ENCODE peak calls at places on chromosomes 11 and 22, in eight cellular contexts. P is mucosa of descending colon, F is astrocyte of the spinal cord, W is HL-60, J is lower leg skin, Z is endothelial cell, G is transverse colon, Q is ascending aorta. U is an unnamed sample.

GRCh38 chr11:93831343-93832082 is 18.9 kb downstream of the VSTM5 start:
- DNase-seq in P (no peak), F (no peak), W (no peak), J (no peak), Z (no peak), G (no peak), Q (no peak), U (no peak)

GRCh38 chr11:69050592-69051380 is 2.1 kb downstream of the TPCN2 start:
- DNase-seq in P (no peak), F (no peak), W (no peak), J (no peak), Z (no peak), G (no peak), Q (no peak), U (no peak)

GRCh38 chr22:19713228-19713627 is 1.1 kb upstream of the SEPTIN5 start:
- DNase-seq in P (no peak), F (no peak), W (no peak), J (no peak), Z (no peak), G (no peak), Q (no peak), U (no peak)

GRCh38 chr11:121352301-121352891 is 59.8 kb downstream of the SC5D start:
- DNase-seq in P (no peak), F (no peak), W (no peak), J (no peak), Z (no peak), G (no peak), Q (no peak), U (no peak)

GRCh38 chr11:120511804-120512726 is 517 bp downstream of the GRIK4 start:
- DNase-seq in P (no peak), F (no peak), W (no peak), J (peak), Z (no peak), G (no peak), Q (no peak), U (no peak)

GRCh38 chr11:77776455-77776854 is 44.1 kb downstream of the RSF1 start:
- DNase-seq in P (no peak), F (peak), W (no peak), J (no peak), Z (no peak), G (no peak), Q (no peak), U (no peak)

GRCh38 chr22:23289851-23290724 is 109.8 kb downstream of the BCR start:
- DNase-seq in P (peak), F (peak), W (peak), J (no peak), Z (peak), G (peak), Q (no peak), U (peak)

GRCh38 chr11:77093987-77094840 is 8.4 kb upstream of the OMP start:
- DNase-seq in P (peak), F (no peak), W (no peak), J (no peak), Z (no peak), G (no peak), Q (no peak), U (no peak)

GRCh38 chr22:43823353-43823908 is 11.3 kb upstream of the EFCAB6 start:
- DNase-seq in P (no peak), F (no peak), W (no peak), J (peak), Z (no peak), G (no peak), Q (no peak), U (peak)

GRCh38 chr22:48926663-48927062 is 901.0 kb downstream of the BRD1 start:
- DNase-seq in P (no peak), F (no peak), W (no peak), J (peak), Z (no peak), G (no peak), Q (no peak), U (no peak)

GRCh38 chr11:60005360-60005759 is 11.6 kb upstream of the OOSP4B start:
- DNase-seq in P (no peak), F (no peak), W (no peak), J (no peak), Z (no peak), G (no peak), Q (no peak), U (no peak)

GRCh38 chr11:12547953-12548650 is 126.1 kb upstream of the TEAD1 start:
- DNase-seq in P (no peak), F (no peak), W (no peak), J (peak), Z (no peak), G (no peak), Q (no peak), U (no peak)

GRCh38 chr22:46961591-46962290 is 199.3 kb downstream of the TBC1D22A start:
- DNase-seq in P (no peak), F (no peak), W (no peak), J (peak), Z (no peak), G (no peak), Q (no peak), U (no peak)

GRCh38 chr11:104968856-104969776 is 742 bp upstream of the CASP4 start:
- DNase-seq in P (peak), F (no peak), W (no peak), J (peak), Z (no peak), G (peak), Q (no peak), U (peak)

GRCh38 chr11:70637949-70638598 is 239.7 kb downstream of the CTTN start:
- DNase-seq in P (no peak), F (no peak), W (no peak), J (no peak), Z (no peak), G (no peak), Q (no peak), U (no peak)

GRCh38 chr11:30018443-30018842 is 1.6 kb upstream of the KCNA4 start:
- DNase-seq in P (no peak), F (no peak), W (no peak), J (no peak), Z (no peak), G (no peak), Q (no peak), U (no peak)

GRCh38 chr11:30019481-30019880 is 2.7 kb upstream of the KCNA4 start:
- DNase-seq in P (no peak), F (no peak), W (no peak), J (no peak), Z (no peak), G (no peak), Q (no peak), U (no peak)

GRCh38 chr11:30015725-30016449 is 943 bp downstream of the KCNA4 start:
- DNase-seq in P (no peak), F (no peak), W (no peak), J (no peak), Z (no peak), G (no peak), Q (no peak), U (no peak)

GRCh38 chr11:30017467-30017895 is 651 bp upstream of the KCNA4 start:
- DNase-seq in P (no peak), F (no peak), W (no peak), J (no peak), Z (no peak), G (no peak), Q (no peak), U (no peak)

GRCh38 chr11:30016588-30017363 is at the start of gene KCNA4:
- DNase-seq in P (no peak), F (no peak), W (no peak), J (no peak), Z (peak), G (no peak), Q (no peak), U (no peak)
- TF ChIP-seq CTCF in P (no peak), F (no peak), W (no peak), J (no peak), Z (peak), G (no peak), Q (no peak), U (no peak)

DNA sequence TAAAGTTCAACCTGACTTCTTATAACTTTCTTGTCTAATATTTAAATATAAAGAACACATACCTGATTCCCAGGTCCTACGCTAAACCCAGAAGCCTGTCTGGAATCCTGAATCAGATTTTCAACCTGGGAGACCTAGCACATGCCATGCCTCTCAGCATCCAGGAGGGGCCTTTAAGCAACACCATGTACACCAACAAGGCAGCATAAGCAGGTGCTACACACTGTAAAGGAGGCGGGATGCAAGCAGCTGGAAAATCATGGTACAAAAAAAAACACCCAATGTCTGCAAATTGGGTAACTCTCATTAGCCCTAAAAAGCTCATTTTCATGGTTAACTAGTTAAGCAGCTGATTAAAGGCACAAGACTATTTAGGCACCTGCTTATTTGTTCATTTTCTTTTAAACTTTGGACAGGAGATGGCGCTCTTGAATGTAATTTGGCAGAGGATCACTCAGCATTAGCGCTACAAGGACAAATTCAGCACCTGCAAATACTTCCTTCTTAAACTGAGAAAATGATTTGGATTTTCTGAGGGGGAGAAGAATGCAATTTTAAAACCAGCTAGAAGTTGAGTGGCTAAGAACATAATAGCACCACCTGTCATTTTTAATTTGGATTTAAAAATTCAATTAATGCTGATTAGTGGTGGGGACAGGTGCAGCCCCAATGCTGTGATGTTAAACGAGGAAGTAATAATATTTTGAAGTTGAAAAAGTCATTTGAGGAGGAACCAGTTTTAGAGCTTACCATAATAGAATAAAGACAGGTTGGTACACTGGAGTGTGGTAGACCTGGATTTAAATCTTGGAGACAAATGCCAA is 104.0 kb downstream of the FAR1 start:
- DNase-seq in P (no peak), F (peak), W (peak), J (no peak), Z (peak), G (no peak), Q (no peak), U (peak)
- TF ChIP-seq CTCF in P (no peak), F (peak), W (no peak), J (no peak), Z (peak), G (peak), Q (no peak), U (peak)

GRCh38 chr22:30821381-30821780 is 126.7 kb downstream of the OSBP2 start:
- DNase-seq in P (no peak), F (no peak), W (no peak), J (peak), Z (no peak), G (no peak), Q (no peak), U (no peak)

GRCh38 chr22:30821863-30822215 is 127.2 kb downstream of the OSBP2 start:
- DNase-seq in P (no peak), F (no peak), W (no peak), J (peak), Z (no peak), G (no peak), Q (no peak), U (no peak)

GRCh38 chr22:30824096-30824495 is 129.4 kb downstream of the OSBP2 start:
- DNase-seq in P (no peak), F (no peak), W (no peak), J (peak), Z (no peak), G (no peak), Q (no peak), U (no peak)

GRCh38 chr22:30822216-30823014 is 127.7 kb downstream of the OSBP2 start:
- DNase-seq in P (no peak), F (no peak), W (no peak), J (peak), Z (peak), G (no peak), Q (no peak), U (no peak)

DNA sequence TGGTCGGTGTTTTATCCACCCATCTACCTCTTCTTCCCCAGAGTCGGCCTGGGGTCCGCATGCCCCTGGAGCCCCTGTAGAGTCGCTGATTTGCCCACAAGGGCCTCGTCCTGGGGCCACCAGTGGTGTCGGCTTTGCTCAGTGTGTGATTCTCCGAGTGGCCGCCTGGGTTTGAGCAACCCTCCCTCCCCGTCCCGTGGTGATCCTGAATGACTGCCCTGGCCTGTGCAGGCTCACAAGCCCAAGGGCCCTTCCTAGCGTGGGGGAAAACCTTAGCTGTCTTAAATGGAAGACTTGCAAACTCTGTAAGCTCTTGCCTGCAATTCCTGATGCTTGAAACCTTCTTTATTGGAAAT is 128.3 kb downstream of the OSBP2 start:
- DNase-seq in P (no peak), F (no peak), W (no peak), J (peak), Z (peak), G (no peak), Q (no peak), U (no peak)
- TF ChIP-seq CTCF in P (no peak), F (no peak), W (no peak), J (no peak), Z (no peak), G (no peak), Q (no peak), U (no peak)

DNA sequence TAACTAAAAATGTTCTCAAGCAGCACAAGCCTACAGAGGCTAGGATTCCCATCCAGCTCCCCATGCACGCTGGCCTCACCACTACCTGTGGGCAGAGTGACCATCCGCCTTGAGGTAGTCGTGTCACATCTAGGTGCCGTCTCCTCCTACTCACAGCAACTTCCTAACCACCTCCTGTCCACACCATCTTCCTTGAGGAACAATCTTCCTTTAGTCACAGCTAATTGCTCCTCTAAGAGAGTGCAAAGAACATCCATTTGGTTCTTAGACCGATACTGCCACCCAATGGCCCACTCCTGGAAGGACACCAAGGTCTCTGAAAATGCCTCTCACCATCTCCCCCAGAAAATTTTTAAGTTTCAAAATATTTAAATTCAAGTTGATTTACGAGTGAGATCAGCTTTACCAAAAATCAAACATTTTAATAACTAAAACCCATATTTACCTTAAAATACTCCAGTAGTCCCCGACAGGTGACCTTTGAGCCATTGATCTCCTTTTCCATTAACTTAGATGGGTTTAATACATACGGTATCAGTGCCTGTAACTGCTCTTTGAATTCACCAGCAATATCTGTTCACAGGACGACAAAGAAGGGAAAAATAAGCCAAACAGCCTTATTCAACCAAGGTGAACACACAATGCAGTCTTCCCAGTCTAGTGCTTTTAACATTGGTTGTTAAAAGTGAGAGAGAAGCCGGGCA is 21.7 kb upstream of the PLAAT3 start:
- DNase-seq in P (peak), F (peak), W (peak), J (no peak), Z (peak), G (peak), Q (no peak), U (peak)
- TF ChIP-seq CTCF in P (peak), F (peak), W (peak), J (no peak), Z (peak), G (peak), Q (peak), U (peak)

GRCh38 chr11:45233804-45234170 is 52.4 kb downstream of the SYT13 start:
- DNase-seq in P (no peak), F (no peak), W (no peak), J (no peak), Z (no peak), G (no peak), Q (no peak), U (no peak)
- TF ChIP-seq CTCF in P (no peak), F (no peak), W (no peak), J (no peak), Z (peak), G (no peak), Q (no peak), U (no peak)

GRCh38 chr22:42296883-42297282 is 26.4 kb upstream of the TCF20 start:
- DNase-seq in P (no peak), F (no peak), W (no peak), J (no peak), Z (no peak), G (no peak), Q (no peak), U (no peak)

GRCh38 chr22:42298746-42299145 is 28.3 kb upstream of the TCF20 start:
- DNase-seq in P (no peak), F (no peak), W (no peak), J (no peak), Z (no peak), G (no peak), Q (no peak), U (no peak)

GRCh38 chr22:42294034-42294985 is 23.9 kb upstream of the TCF20 start:
- DNase-seq in P (peak), F (peak), W (no peak), J (no peak), Z (peak), G (peak), Q (no peak), U (peak)

GRCh38 chr22:42297778-42298177 is 27.3 kb upstream of the TCF20 start:
- DNase-seq in P (no peak), F (no peak), W (no peak), J (no peak), Z (no peak), G (no peak), Q (no peak), U (no peak)

DNA sequence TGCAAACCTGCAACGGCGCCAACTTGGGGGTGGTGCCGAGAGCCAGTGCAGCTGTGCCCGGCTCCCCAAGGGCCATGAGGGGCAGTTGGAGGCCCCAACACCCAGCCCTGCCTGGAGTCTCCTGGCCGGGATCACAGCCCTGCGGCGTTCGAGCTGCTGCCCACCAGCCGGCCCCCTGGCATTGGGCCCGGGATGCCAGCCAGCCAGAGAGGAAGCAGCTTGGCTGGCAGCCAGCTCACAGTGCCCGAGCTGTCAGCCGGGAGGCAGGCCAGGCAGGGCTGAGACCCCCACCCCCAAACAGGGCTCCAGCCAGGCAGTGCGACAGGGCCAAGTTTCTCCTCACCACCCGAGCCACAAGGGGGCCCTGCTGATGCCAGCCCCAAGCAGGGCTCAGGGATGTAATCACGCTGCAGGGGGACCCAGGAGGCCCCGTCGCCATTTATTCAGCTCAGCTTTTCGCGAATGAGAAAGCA is 26.0 kb upstream of the TCF20 start:
- DNase-seq in P (peak), F (no peak), W (no peak), J (no peak), Z (no peak), G (peak), Q (no peak), U (peak)
- TF ChIP-seq CTCF in P (no peak), F (peak), W (no peak), J (no peak), Z (no peak), G (no peak), Q (no peak), U (peak)

GRCh38 chr11:4825132-4825531 is 4.0 kb downstream of the OR51F2 start:
- DNase-seq in P (no peak), F (no peak), W (no peak), J (no peak), Z (no peak), G (no peak), Q (no peak), U (no peak)

GRCh38 chr11:4830909-4831308 is 9.8 kb downstream of the OR51F2 start:
- DNase-seq in P (no peak), F (no peak), W (no peak), J (no peak), Z (no peak), G (no peak), Q (no peak), U (no peak)

GRCh38 chr11:4821021-4821420 is at the start of gene OR51F2:
- DNase-seq in P (no peak), F (no peak), W (no peak), J (no peak), Z (no peak), G (no peak), Q (no peak), U (no peak)

GRCh38 chr11:4826425-4826824 is 5.3 kb downstream of the OR51F2 start:
- DNase-seq in P (no peak), F (peak), W (no peak), J (no peak), Z (no peak), G (no peak), Q (no peak), U (no peak)
- TF ChIP-seq CTCF in P (no peak), F (peak), W (no peak), J (no peak), Z (no peak), G (peak), Q (no peak), U (peak)

GRCh38 chr11:126307706-126308105 is 3.8 kb downstream of the DCPS start:
- DNase-seq in P (no peak), F (peak), W (peak), J (no peak), Z (peak), G (no peak), Q (no peak), U (peak)
- TF ChIP-seq CTCF in P (no peak), F (peak), W (peak), J (no peak), Z (peak), G (no peak), Q (peak), U (peak)

DNA sequence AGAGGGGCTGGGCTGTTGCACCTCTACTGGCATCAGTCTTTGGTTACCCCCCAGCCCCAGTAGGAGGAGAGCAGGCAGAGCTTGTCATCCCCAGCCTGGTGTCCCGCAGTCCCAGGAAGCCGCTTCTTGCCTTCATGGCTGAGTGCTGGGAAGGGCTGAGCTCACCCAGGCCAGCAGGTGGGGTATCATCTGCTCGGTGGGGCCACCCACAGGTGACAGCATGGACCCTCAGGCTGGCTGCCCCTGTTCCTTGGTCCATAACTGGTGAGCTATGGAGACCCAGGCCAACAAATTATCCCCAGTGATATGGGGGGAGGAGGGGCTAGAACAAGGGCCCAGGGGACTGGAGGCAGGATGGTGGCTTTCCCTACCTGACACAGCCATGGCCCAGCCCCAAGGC is 6.5 kb upstream of the RHOD start:
- DNase-seq in P (no peak), F (no peak), W (no peak), J (no peak), Z (no peak), G (no peak), Q (no peak), U (no peak)
- TF ChIP-seq CTCF in P (no peak), F (no peak), W (no peak), J (no peak), Z (no peak), G (no peak), Q (no peak), U (no peak)

U was measured in Calu3.